ENCODE peak calls at places on chromosomes 13 and 19, in seven cellular contexts. One of them, this sample, is unnamed.

GRCh38 chr19:46288896-46289588 is 7.8 kb upstream of the HIF3A start:
- DNase-seq in C1 segment of cervical spinal cord: no peak
- DNase-seq in glutamatergic neuron: no peak
- DNase-seq in HTR-8/SVneo: peak; percentile 48
- DNase-seq in NCI-H1092 treated with DMSO at 0.1 percent for 48 hours: no peak
- DNase-seq in activated naive CD4-positive, alpha-beta T cell: no peak
- DNase-seq in neural progenitor cell: no peak
- DNase-seq in this sample: no peak

GRCh38 chr19:42317535-42317934 is 4.4 kb downstream of the TMEM145 start:
- DNase-seq in HTR-8/SVneo: no peak
- DNase-seq in NCI-H1092 treated with DMSO at 0.1 percent for 48 hours: no peak
- DNase-seq in activated naive CD4-positive, alpha-beta T cell: no peak
- DNase-seq in C1 segment of cervical spinal cord: no peak
- DNase-seq in glutamatergic neuron: no peak
- DNase-seq in neural progenitor cell: no peak
- DNase-seq in this sample: no peak

GRCh38 chr13:50914848-50915247 is 5.3 kb downstream of the RNASEH2B start:
- DNase-seq in C1 segment of cervical spinal cord: no peak
- DNase-seq in HTR-8/SVneo: no peak
- DNase-seq in neural progenitor cell: no peak
- DNase-seq in glutamatergic neuron: no peak
- DNase-seq in NCI-H1092 treated with DMSO at 0.1 percent for 48 hours: no peak
- DNase-seq in activated naive CD4-positive, alpha-beta T cell: no peak
- DNase-seq in this sample: no peak

GRCh38 chr19:10074153-10074552 is 12.0 kb upstream of the SHFL start:
- DNase-seq in HTR-8/SVneo: no peak
- DNase-seq in C1 segment of cervical spinal cord: no peak
- DNase-seq in glutamatergic neuron: no peak
- DNase-seq in NCI-H1092 treated with DMSO at 0.1 percent for 48 hours: peak; percentile 53
- DNase-seq in activated naive CD4-positive, alpha-beta T cell: no peak
- DNase-seq in neural progenitor cell: peak; percentile 44
- DNase-seq in this sample: peak; percentile 73

GRCh38 chr13:100195568-100195967 is 106.7 kb downstream of the PCCA start:
- DNase-seq in NCI-H1092 treated with DMSO at 0.1 percent for 48 hours: no peak
- DNase-seq in glutamatergic neuron: no peak
- DNase-seq in HTR-8/SVneo: no peak
- DNase-seq in neural progenitor cell: peak; percentile 56
- DNase-seq in C1 segment of cervical spinal cord: no peak
- DNase-seq in activated naive CD4-positive, alpha-beta T cell: no peak
- DNase-seq in this sample: no peak

GRCh38 chr13:21504379-21504778 is 45.3 kb upstream of the ZDHHC20 start:
- DNase-seq in NCI-H1092 treated with DMSO at 0.1 percent for 48 hours: no peak
- DNase-seq in activated naive CD4-positive, alpha-beta T cell: no peak
- DNase-seq in HTR-8/SVneo: no peak
- DNase-seq in glutamatergic neuron: no peak
- DNase-seq in neural progenitor cell: no peak
- DNase-seq in C1 segment of cervical spinal cord: no peak
- DNase-seq in this sample: no peak

GRCh38 chr13:99505814-99506269 is 4.6 kb downstream of the TM9SF2 start:
- DNase-seq in activated naive CD4-positive, alpha-beta T cell: no peak
- DNase-seq in C1 segment of cervical spinal cord: no peak
- DNase-seq in HTR-8/SVneo: no peak
- DNase-seq in neural progenitor cell: no peak
- DNase-seq in NCI-H1092 treated with DMSO at 0.1 percent for 48 hours: no peak
- DNase-seq in glutamatergic neuron: no peak
- DNase-seq in this sample: peak; percentile 4

GRCh38 chr13:66312312-66313087 is 917.6 kb downstream of the PCDH9 start:
- DNase-seq in C1 segment of cervical spinal cord: no peak
- DNase-seq in activated naive CD4-positive, alpha-beta T cell: no peak
- DNase-seq in neural progenitor cell: no peak
- DNase-seq in NCI-H1092 treated with DMSO at 0.1 percent for 48 hours: peak; percentile 88
- DNase-seq in glutamatergic neuron: no peak
- DNase-seq in HTR-8/SVneo: no peak
- DNase-seq in this sample: peak; percentile 71

GRCh38 chr13:100497394-100497793 is 91.2 kb downstream of the GGACT start:
- DNase-seq in C1 segment of cervical spinal cord: no peak
- DNase-seq in activated naive CD4-positive, alpha-beta T cell: no peak
- DNase-seq in neural progenitor cell: no peak
- DNase-seq in HTR-8/SVneo: no peak
- DNase-seq in NCI-H1092 treated with DMSO at 0.1 percent for 48 hours: no peak
- DNase-seq in glutamatergic neuron: no peak
- DNase-seq in this sample: no peak

GRCh38 chr13:44331912-44332840 is 41.4 kb upstream of the SERP2 start:
- DNase-seq in HTR-8/SVneo: no peak
- DNase-seq in NCI-H1092 treated with DMSO at 0.1 percent for 48 hours: peak; percentile 79
- DNase-seq in C1 segment of cervical spinal cord: peak; percentile 19
- DNase-seq in activated naive CD4-positive, alpha-beta T cell: no peak
- DNase-seq in glutamatergic neuron: peak; percentile 43
- DNase-seq in neural progenitor cell: peak; percentile 31
- DNase-seq in this sample: peak; percentile 54

GRCh38 chr19:55179570-55180484 is at the start of gene SYT5:
- DNase-seq in glutamatergic neuron: peak; percentile 56
- DNase-seq in activated naive CD4-positive, alpha-beta T cell: peak; percentile 60
- DNase-seq in C1 segment of cervical spinal cord: no peak
- DNase-seq in HTR-8/SVneo: no peak
- DNase-seq in neural progenitor cell: peak; percentile 82
- DNase-seq in NCI-H1092 treated with DMSO at 0.1 percent for 48 hours: no peak
- DNase-seq in this sample: peak; percentile 3

GRCh38 chr19:3725640-3726310 is 17.6 kb downstream of the TJP3 start:
- DNase-seq in activated naive CD4-positive, alpha-beta T cell: no peak
- DNase-seq in NCI-H1092 treated with DMSO at 0.1 percent for 48 hours: no peak
- DNase-seq in C1 segment of cervical spinal cord: no peak
- DNase-seq in neural progenitor cell: peak; percentile 82
- DNase-seq in HTR-8/SVneo: no peak
- DNase-seq in glutamatergic neuron: no peak
- DNase-seq in this sample: peak; percentile 60

GRCh38 chr13:38636756-38637155 is 50.1 kb upstream of the FREM2 start:
- DNase-seq in neural progenitor cell: no peak
- DNase-seq in activated naive CD4-positive, alpha-beta T cell: no peak
- DNase-seq in C1 segment of cervical spinal cord: no peak
- DNase-seq in NCI-H1092 treated with DMSO at 0.1 percent for 48 hours: no peak
- DNase-seq in glutamatergic neuron: no peak
- DNase-seq in HTR-8/SVneo: no peak
- DNase-seq in this sample: no peak

GRCh38 chr13:113058129-113058987 is 47.2 kb upstream of the F7 start:
- DNase-seq in NCI-H1092 treated with DMSO at 0.1 percent for 48 hours: no peak
- DNase-seq in activated naive CD4-positive, alpha-beta T cell: no peak
- DNase-seq in C1 segment of cervical spinal cord: no peak
- DNase-seq in neural progenitor cell: no peak
- DNase-seq in HTR-8/SVneo: no peak
- DNase-seq in glutamatergic neuron: peak; percentile 2
- DNase-seq in this sample: no peak

GRCh38 chr19:1128111-1128510 is 24.3 kb downstream of the GPX4 start:
- DNase-seq in activated naive CD4-positive, alpha-beta T cell: no peak
- DNase-seq in glutamatergic neuron: no peak
- DNase-seq in HTR-8/SVneo: no peak
- DNase-seq in neural progenitor cell: no peak
- DNase-seq in C1 segment of cervical spinal cord: no peak
- DNase-seq in NCI-H1092 treated with DMSO at 0.1 percent for 48 hours: no peak
- DNase-seq in this sample: no peak

GRCh38 chr19:55636723-55637122 is 4.1 kb upstream of the ZNF580 start:
- DNase-seq in neural progenitor cell: no peak
- DNase-seq in HTR-8/SVneo: no peak
- DNase-seq in glutamatergic neuron: no peak
- DNase-seq in NCI-H1092 treated with DMSO at 0.1 percent for 48 hours: no peak
- DNase-seq in activated naive CD4-positive, alpha-beta T cell: no peak
- DNase-seq in C1 segment of cervical spinal cord: no peak
- DNase-seq in this sample: no peak

GRCh38 chr19:41264581-41265375 is 606 bp downstream of the HNRNPUL1 start:
- DNase-seq in C1 segment of cervical spinal cord: no peak
- DNase-seq in glutamatergic neuron: no peak
- DNase-seq in HTR-8/SVneo: peak; percentile 52
- DNase-seq in activated naive CD4-positive, alpha-beta T cell: peak; percentile 45
- DNase-seq in neural progenitor cell: peak; percentile 54
- DNase-seq in NCI-H1092 treated with DMSO at 0.1 percent for 48 hours: peak; percentile 5
- DNase-seq in this sample: peak; percentile 56